ENCODE peak calls at places on chromosomes 13 and 19, in six cellular contexts. X, Y, V, K, Z and G are unnamed samples. For H3K27me3, the result is how much of the 10 kb centered on the place peaks cover.

GRCh38 chr13:48303331-48304131 is at the start of gene RB1:
- DNase-seq in X (peak), Y (peak), V (peak), K (peak), Z (peak), G (peak)

GRCh38 chr13:112445411-112446271 is 69.5 kb downstream of the SPACA7 start:
- DNase-seq in X (no peak), Y (no peak), V (no peak), K (no peak), Z (no peak), G (no peak)

GRCh38 chr19:17409990-17410389 is 4.6 kb upstream of the BST2 start:
- DNase-seq in X (no peak), Y (no peak), V (no peak), K (no peak), Z (no peak), G (no peak)

GRCh38 chr13:106566682-106567420 is 1.1 kb downstream of the ARGLU1 start:
- DNase-seq in X (no peak), Y (peak), V (peak), K (peak), Z (peak), G (peak)

GRCh38 chr19:47595937-47596336 is 13.0 kb upstream of the BICRA start:
- DNase-seq in X (no peak), Y (no peak), V (no peak), K (no peak), Z (no peak), G (no peak)

GRCh38 chr13:36445806-36446423 is 13.6 kb downstream of the CCNA1 start:
- DNase-seq in X (no peak), Y (no peak), V (no peak), K (no peak), Z (no peak), G (no peak)

GRCh38 chr19:16830679-16831078 is 1.5 kb downstream of the SIN3B start:
- DNase-seq in X (no peak), Y (peak), V (no peak), K (no peak), Z (no peak), G (no peak)

GRCh38 chr19:13670846-13671245 is 93.5 kb upstream of the MRI1 start:
- DNase-seq in X (no peak), Y (no peak), V (no peak), K (no peak), Z (no peak), G (no peak)

GRCh38 chr13:50387124-50387581 is 371.9 kb downstream of the KCNRG start:
- DNase-seq in X (no peak), Y (peak), V (peak), K (peak), Z (peak), G (peak)

GRCh38 chr13:94345374-94346195 is 133.9 kb downstream of the DCT start:
- DNase-seq in X (no peak), Y (peak), V (no peak), K (no peak), Z (no peak), G (no peak)

GRCh38 chr13:32316030-32316344 is 679 bp downstream of the BRCA2 start:
- DNase-seq in X (no peak), Y (no peak), V (no peak), K (no peak), Z (no peak), G (no peak)

GRCh38 chr13:62388515-62388914 is 972.9 kb upstream of the PCDH20 start:
- DNase-seq in X (no peak), Y (peak), V (no peak), K (no peak), Z (no peak), G (no peak)

GRCh38 chr13:99086869-99087129 is 108.9 kb upstream of the DOCK9 start:
- DNase-seq in X (no peak), Y (no peak), V (no peak), K (no peak), Z (peak), G (peak)

GRCh38 chr13:99120751-99121150 is 79.9 kb upstream of the UBAC2 start:
- DNase-seq in X (no peak), Y (no peak), V (no peak), K (no peak), Z (no peak), G (no peak)

GRCh38 chr13:82010780-82011179 is 1669.9 kb upstream of the SPRY2 start:
- DNase-seq in X (no peak), Y (no peak), V (no peak), K (no peak), Z (no peak), G (no peak)

DNA sequence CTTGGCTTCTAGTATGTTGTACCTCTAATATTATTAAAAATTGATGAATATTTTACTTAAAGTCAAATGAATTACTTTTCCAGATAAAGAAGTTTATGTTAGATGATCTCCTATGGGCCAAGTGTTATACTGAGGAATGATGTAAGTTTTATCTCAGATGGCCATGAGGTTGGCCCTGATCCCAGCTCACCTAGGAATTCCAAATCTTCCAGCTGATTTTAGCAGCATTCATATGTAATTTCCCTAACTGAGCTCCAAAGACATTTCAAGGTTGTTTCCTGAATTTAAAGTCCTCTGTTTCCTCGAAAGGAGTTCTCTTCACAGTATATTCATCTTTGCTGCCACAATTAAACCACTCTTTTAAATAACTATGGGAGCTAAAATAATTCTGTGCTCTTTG is 1670.4 kb upstream of the SPRY2 start:
- DNase-seq in X (no peak), Y (no peak), V (no peak), K (no peak), Z (no peak), G (no peak)
- H3K4me3 ChIP-seq in X (no peak), Y (no peak), V (no peak), K (no peak), Z (no peak), G (no peak)

DNA sequence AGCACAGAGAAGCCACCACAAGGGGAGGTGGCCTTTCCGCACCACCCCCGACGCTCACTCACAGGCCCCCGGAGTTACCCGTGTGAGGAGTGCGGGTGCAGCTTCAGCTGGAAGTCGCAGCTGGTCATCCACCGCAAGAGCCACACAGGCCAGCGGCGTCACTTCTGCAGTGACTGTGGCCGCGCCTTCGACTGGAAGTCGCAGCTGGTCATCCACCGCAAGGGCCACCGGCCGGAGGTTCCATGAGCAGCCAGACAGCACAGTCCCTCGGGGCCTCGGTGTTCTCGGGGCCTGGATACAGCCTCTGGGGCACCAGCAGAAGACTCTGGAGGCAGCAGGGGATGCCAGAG is 4.3 kb downstream of the ZNF446 start:
- DNase-seq in X (no peak), Y (no peak), V (no peak), K (no peak), Z (no peak), G (no peak)
- H3K27me3 ChIP-seq in X (under half), Y (under half), V (under half), K (under half), Z (under half), G (under half)

GRCh38 chr13:74070513-74070912 is 63.7 kb downstream of the KLF12 start:
- DNase-seq in X (no peak), Y (no peak), V (no peak), K (no peak), Z (no peak), G (no peak)
- H3K4me3 ChIP-seq in X (no peak), Y (no peak), V (no peak), K (peak), Z (no peak), G (no peak)

GRCh38 chr13:44396295-44396962 is 22.8 kb downstream of the SERP2 start:
- DNase-seq in X (no peak), Y (no peak), V (no peak), K (no peak), Z (no peak), G (no peak)
- H3K27me3 ChIP-seq in X (under half), Y (under half), V (under half), K (under half), Z (under half), G (under half)

DNA sequence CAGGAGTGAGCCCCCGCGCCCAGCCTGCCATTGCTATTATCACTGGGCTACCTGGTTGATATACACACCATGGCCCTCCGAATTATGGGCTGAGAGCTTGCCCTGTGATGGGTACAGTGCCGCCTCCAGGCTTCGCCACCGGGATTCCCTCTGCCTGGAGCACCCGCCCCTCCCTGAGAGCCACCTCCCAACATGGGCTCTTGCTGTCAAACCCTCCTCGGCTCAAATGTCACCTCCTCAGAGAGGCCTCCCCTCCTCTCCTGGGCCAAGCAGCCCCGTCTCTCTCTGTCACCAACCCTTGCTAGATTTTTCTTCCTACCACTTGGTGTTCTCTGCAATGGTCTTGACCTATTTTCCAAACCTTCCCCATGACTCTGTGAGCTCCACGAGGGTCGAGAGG is 12.2 kb upstream of the TLE2 start:
- DNase-seq in X (no peak), Y (no peak), V (no peak), K (no peak), Z (no peak), G (no peak)
- H3K4me3 ChIP-seq in X (no peak), Y (no peak), V (no peak), K (no peak), Z (no peak), G (no peak)